ENCODE peak calls at places on chromosomes 12 and 14, in eight cellular contexts. L, R, B, N, D, M, E and S are unnamed samples.

GRCh38 chr14:22597771-22598098 is 365 bp upstream of the ABHD4 start:
- DNase-seq in R (no peak), M (no peak), B (no peak), L (no peak), D (no peak), N (no peak), E (no peak), S (no peak)

GRCh38 chr14:52949711-52950409 is 990 bp downstream of the FERMT2 start:
- DNase-seq in M (no peak), N (no peak), R (peak; percentile 70), B (no peak), D (peak; percentile 30), L (no peak), E (peak; percentile 48), S (peak; percentile 43)

GRCh38 chr12:107277850-107278249 is 184.5 kb upstream of the CRY1 start:
- DNase-seq in L (no peak), M (no peak), D (no peak), N (no peak), E (no peak), R (peak; percentile 79), B (no peak), S (no peak)

GRCh38 chr12:89016970-89017778 is 335.1 kb downstream of the DUSP6 start:
- DNase-seq in E (peak; percentile 84), L (peak; percentile 44), D (peak; percentile 47), R (peak; percentile 85), M (no peak), N (no peak), B (no peak), S (peak; percentile 48)

GRCh38 chr12:106096376-106096775 is 42.4 kb downstream of the NUAK1 start:
- DNase-seq in E (no peak), D (peak; percentile 56), N (peak; percentile 28), B (no peak), M (no peak), L (no peak), R (peak; percentile 54), S (peak; percentile 73)

GRCh38 chr12:71602745-71603577 is 60.7 kb downstream of the ZFC3H1 start:
- DNase-seq in B (no peak), R (no peak), D (no peak), N (no peak), E (no peak), L (no peak), M (no peak), S (no peak)

GRCh38 chr12:51826881-51827280 is 21.6 kb downstream of the FIGNL2 start:
- DNase-seq in R (no peak), D (no peak), B (no peak), M (no peak), E (no peak), L (no peak), N (no peak), S (no peak)

GRCh38 chr12:59115526-59115925 is 195.2 kb upstream of the LRIG3 start:
- DNase-seq in N (no peak), D (no peak), E (no peak), B (no peak), M (no peak), R (peak; percentile 19), L (no peak), S (no peak)

GRCh38 chr14:61145903-61146411 is 135.2 kb downstream of the TMEM30B start:
- DNase-seq in R (peak; percentile 90), D (no peak), N (no peak), L (no peak), E (peak; percentile 34), B (no peak), M (no peak), S (no peak)

GRCh38 chr12:114399664-114400211 is 6.2 kb downstream of the TBX5 start:
- DNase-seq in E (peak; percentile 58), D (no peak), B (no peak), R (no peak), N (no peak), M (no peak), L (peak; percentile 71), S (no peak)

GRCh38 chr14:36652542-36653201 is 9.0 kb upstream of the PAX9 start:
- DNase-seq in M (no peak), R (no peak), D (no peak), L (no peak), E (no peak), N (no peak), B (no peak), S (no peak)

GRCh38 chr14:36655054-36655381 is 6.6 kb upstream of the PAX9 start:
- DNase-seq in E (no peak), D (no peak), N (no peak), L (peak; percentile 32), B (no peak), M (no peak), R (no peak), S (no peak)

GRCh38 chr14:36653412-36653811 is 8.2 kb upstream of the PAX9 start:
- DNase-seq in B (no peak), R (no peak), N (no peak), D (no peak), L (no peak), M (no peak), E (no peak), S (no peak)

GRCh38 chr14:36655571-36655962 is 6.1 kb upstream of the PAX9 start:
- DNase-seq in D (no peak), M (no peak), R (no peak), B (no peak), N (no peak), L (peak; percentile 30), E (no peak), S (no peak)

DNA sequence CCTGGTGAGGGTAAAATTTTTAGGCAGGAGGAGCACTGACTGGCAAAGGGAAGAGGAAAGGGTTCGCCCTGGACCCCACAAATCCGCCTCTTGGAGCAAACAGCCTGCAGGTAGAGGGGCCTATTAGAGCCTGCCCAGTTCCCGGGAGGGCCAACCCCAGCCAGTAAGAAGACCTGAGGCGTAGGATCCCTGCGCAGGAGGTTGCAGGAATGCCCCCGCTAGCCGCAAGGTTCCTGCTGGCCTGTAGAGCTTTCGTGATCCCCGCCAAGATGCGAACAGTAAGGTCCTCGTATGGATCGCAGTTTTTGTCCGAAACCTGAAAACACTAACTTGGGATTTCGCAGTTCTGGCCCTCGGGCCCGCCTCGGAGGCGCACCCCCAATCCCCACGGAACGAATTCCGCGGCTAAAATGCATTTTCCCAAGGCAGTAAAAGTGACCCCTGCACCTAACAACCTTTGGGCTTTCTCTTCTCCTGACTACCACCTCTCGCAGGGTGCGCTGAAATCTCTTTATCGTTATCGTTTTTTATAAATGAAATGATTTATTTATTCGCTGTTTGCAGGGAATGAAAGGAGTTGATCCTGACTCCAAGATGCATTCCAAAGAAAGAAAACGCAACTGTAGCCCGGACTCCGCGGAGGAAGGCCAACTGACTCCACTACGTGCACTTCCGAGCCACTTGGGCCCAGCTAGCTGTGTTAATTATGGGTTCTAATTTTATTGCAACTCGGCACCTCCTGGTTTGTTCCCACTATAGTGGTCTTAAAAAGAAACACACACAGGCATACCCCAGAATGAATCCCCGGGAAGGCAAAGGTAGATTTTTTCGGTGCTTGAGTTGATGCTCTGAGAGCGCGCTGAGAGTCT is 7.2 kb upstream of the PAX9 start:
- DNase-seq in B (no peak), L (peak; percentile 43), D (no peak), E (no peak), N (no peak), M (no peak), R (no peak), S (no peak)
- TF ChIP-seq CTCF in B (no peak), L (no peak), D (no peak), E (no peak), N (no peak), M (no peak), R (no peak), S (no peak)

GRCh38 chr12:103877934-103878510 is 37.0 kb upstream of the NT5DC3 start:
- DNase-seq in M (no peak), B (peak; percentile 17), E (peak; percentile 86), L (peak; percentile 64), R (peak; percentile 74), N (peak; percentile 57), D (peak; percentile 65), S (peak; percentile 63)
- TF ChIP-seq CTCF in M (peak; percentile 65), B (peak; percentile 70), E (peak; percentile 80), L (peak; percentile 71), R (peak; percentile 85), N (peak; percentile 59), D (peak; percentile 75), S (peak; percentile 61)

GRCh38 chr14:88166616-88167015 is 156.5 kb downstream of the KCNK10 start:
- DNase-seq in L (no peak), B (no peak), M (no peak), N (no peak), D (no peak), E (peak; percentile 26), R (no peak), S (no peak)

GRCh38 chr14:88170333-88170732 is 152.7 kb downstream of the KCNK10 start:
- DNase-seq in E (no peak), R (no peak), D (no peak), N (no peak), L (no peak), M (no peak), B (no peak), S (no peak)

GRCh38 chr14:88168498-88169165 is 154.4 kb downstream of the KCNK10 start:
- DNase-seq in M (no peak), N (peak; percentile 57), D (no peak), B (peak; percentile 46), R (peak; percentile 49), E (peak; percentile 44), L (peak; percentile 33), S (peak; percentile 56)

GRCh38 chr14:88164906-88165534 is 158.0 kb downstream of the KCNK10 start:
- DNase-seq in D (no peak), B (peak; percentile 23), R (no peak), E (no peak), N (no peak), M (no peak), L (no peak), S (no peak)

DNA sequence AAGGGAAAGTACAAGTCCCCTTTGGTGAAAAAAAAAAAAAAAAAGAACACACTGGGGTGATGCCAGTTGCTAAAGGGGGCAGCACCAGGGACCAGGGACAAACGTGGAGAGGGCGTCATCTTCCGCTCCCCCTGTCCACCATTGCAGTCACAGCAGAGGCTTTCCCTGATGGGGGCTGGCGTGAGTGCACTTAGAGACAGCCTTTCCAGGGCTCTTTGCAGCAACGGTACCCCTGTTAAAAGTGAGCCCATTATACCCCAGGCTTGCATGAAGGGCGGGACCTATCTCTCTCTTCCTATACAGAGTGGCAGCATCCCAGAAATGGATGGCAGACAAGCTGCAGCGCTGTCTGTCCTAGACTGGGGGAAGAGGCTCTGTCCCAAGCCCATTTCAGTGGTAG is 155.0 kb downstream of the KCNK10 start:
- DNase-seq in R (no peak), L (no peak), D (no peak), E (no peak), N (no peak), M (no peak), B (no peak), S (no peak)
- TF ChIP-seq CTCF in R (no peak), L (no peak), D (no peak), E (no peak), N (no peak), M (no peak), B (no peak), S (no peak)

DNA sequence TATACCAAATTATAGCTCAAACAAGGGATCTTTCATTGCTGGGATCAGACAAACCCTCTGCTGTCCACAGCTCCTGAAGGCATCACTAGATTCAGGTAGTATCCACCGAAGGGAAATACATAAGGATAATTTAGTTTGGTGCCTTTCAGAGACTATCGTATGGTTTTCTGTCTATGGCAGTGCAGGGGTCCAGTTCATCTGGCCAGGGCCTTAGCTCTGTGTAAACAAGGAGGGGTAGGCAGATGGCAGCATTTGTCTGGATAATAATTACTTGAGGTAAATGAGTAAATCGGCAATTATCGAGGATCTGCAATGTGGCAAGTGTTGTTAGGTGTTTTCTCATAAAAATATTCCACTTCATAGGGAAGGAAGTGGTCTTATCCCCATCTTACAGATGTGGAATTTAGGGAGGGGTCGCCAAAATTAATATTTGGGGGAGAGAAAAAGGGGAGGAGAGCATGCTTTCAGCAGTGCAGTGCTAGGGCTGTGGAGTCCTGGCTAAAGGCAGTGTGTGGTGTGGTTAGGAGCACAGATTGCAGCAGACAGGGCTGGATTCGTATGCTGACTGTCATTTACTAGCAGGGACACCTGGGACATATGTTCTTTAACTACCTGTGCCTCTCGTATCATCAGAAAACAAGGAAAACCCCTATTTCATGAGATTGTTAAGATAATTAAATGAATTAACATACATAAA is 27.0 kb downstream of the RASSF8 start:
- DNase-seq in D (no peak), R (no peak), N (no peak), B (no peak), E (peak; percentile 11), L (no peak), M (no peak), S (no peak)
- TF ChIP-seq CTCF in D (no peak), R (no peak), N (no peak), B (no peak), E (no peak), L (no peak), M (no peak), S (no peak)